ENCODE peak calls at places on chromosomes 4 and X, in eight cellular contexts. Y, F, U, P, V, S, H and M are unnamed samples.

GRCh38 chr4:26052663-26053534 is 138.9 kb downstream of the SMIM20 start:
- DNase-seq in Y (peak; percentile 25), F (no peak), U (no peak), P (no peak), V (no peak), S (no peak), H (no peak), M (no peak)

GRCh38 chr4:26568446-26568994 is 15.4 kb upstream of the TBC1D19 start:
- DNase-seq in Y (no peak), F (peak; percentile 95), U (no peak), P (peak; percentile 56), V (no peak), S (no peak), H (peak; percentile 82), M (peak; percentile 82)

GRCh38 chr4:101651778-101652177 is 138.8 kb upstream of the BANK1 start:
- DNase-seq in Y (no peak), F (no peak), U (no peak), P (no peak), V (no peak), S (peak; percentile 14), H (no peak), M (no peak)

GRCh38 chrX:9804444-9804843 is 18.2 kb downstream of the SHROOM2 start:
- DNase-seq in Y (no peak), F (no peak), U (no peak), P (no peak), V (no peak), S (no peak), H (no peak), M (no peak)

GRCh38 chr4:53021709-53022108 is 159.6 kb downstream of the RASL11B start:
- DNase-seq in Y (no peak), F (no peak), U (no peak), P (no peak), V (no peak), S (no peak), H (no peak), M (no peak)

GRCh38 chr4:41146716-41147506 is 67.4 kb downstream of the APBB2 start:
- DNase-seq in Y (no peak), F (peak; percentile 54), U (peak; percentile 45), P (peak; percentile 50), V (peak; percentile 62), S (no peak), H (no peak), M (peak; percentile 69)

GRCh38 chrX:12898073-12898472 is 8.3 kb upstream of the TLR8 start:
- DNase-seq in Y (no peak), F (no peak), U (no peak), P (no peak), V (no peak), S (no peak), H (no peak), M (no peak)

GRCh38 chrX:45697591-45697990 is 496.9 kb upstream of the DIPK2B start:
- DNase-seq in Y (no peak), F (peak; percentile 90), U (no peak), P (peak; percentile 79), V (no peak), S (no peak), H (no peak), M (peak; percentile 74)

GRCh38 chr4:3496021-3496420 is 32.9 kb downstream of the DOK7 start:
- DNase-seq in Y (no peak), F (no peak), U (no peak), P (no peak), V (peak; percentile 42), S (no peak), H (no peak), M (no peak)

GRCh38 chr4:173499568-173500535 is 30.2 kb downstream of the HAND2 start:
- DNase-seq in Y (no peak), F (no peak), U (peak; percentile 54), P (no peak), V (peak; percentile 74), S (no peak), H (no peak), M (no peak)

GRCh38 chr4:1192091-1192492 is 19.7 kb upstream of the SPON2 start:
- DNase-seq in Y (peak; percentile 68), F (peak; percentile 99), U (no peak), P (peak; percentile 97), V (no peak), S (peak; percentile 91), H (peak; percentile 82), M (peak; percentile 96)

GRCh38 chrX:103211012-103211715 is 3.7 kb upstream of the BEX4 start:
- DNase-seq in Y (peak; percentile 35), F (peak; percentile 34), U (peak; percentile 65), P (peak; percentile 60), V (peak; percentile 83), S (no peak), H (no peak), M (peak; percentile 40)

GRCh38 chr4:40423735-40424134 is 88.6 kb downstream of the CHRNA9 start:
- DNase-seq in Y (no peak), F (peak; percentile 58), U (no peak), P (peak; percentile 49), V (no peak), S (no peak), H (no peak), M (peak; percentile 66)

GRCh38 chr4:1205641-1206298 is 33.4 kb upstream of the SPON2 start:
- DNase-seq in Y (peak; percentile 15), F (no peak), U (peak; percentile 23), P (no peak), V (peak; percentile 31), S (peak; percentile 1), H (no peak), M (no peak)

GRCh38 chrX:146456058-146456457 is 353.5 kb upstream of the CXorf51B start:
- DNase-seq in Y (no peak), F (no peak), U (no peak), P (no peak), V (no peak), S (no peak), H (no peak), M (no peak)

GRCh38 chrX:115260330-115260729 is 26.4 kb upstream of the LRCH2 start:
- DNase-seq in Y (no peak), F (peak; percentile 60), U (no peak), P (no peak), V (no peak), S (no peak), H (peak; percentile 3), M (peak; percentile 49)

GRCh38 chrX:134714633-134715110 is 56.4 kb upstream of the PLAC1 start:
- DNase-seq in Y (no peak), F (no peak), U (no peak), P (no peak), V (no peak), S (no peak), H (no peak), M (no peak)

GRCh38 chr4:55549888-55550287 is 3.2 kb upstream of the CLOCK start:
- DNase-seq in Y (no peak), F (peak; percentile 92), U (no peak), P (peak; percentile 7), V (no peak), S (no peak), H (peak; percentile 66), M (peak; percentile 73)

GRCh38 chr4:55312491-55313101 is 33.4 kb upstream of the SRD5A3 start:
- DNase-seq in Y (peak; percentile 16), F (peak; percentile 58), U (peak; percentile 54), P (peak; percentile 71), V (peak; percentile 63), S (peak; percentile 24), H (no peak), M (peak; percentile 79)

GRCh38 chr4:164023214-164023613 is 528.7 kb downstream of the TMA16 start:
- DNase-seq in Y (no peak), F (no peak), U (no peak), P (no peak), V (no peak), S (no peak), H (no peak), M (no peak)

DNA sequence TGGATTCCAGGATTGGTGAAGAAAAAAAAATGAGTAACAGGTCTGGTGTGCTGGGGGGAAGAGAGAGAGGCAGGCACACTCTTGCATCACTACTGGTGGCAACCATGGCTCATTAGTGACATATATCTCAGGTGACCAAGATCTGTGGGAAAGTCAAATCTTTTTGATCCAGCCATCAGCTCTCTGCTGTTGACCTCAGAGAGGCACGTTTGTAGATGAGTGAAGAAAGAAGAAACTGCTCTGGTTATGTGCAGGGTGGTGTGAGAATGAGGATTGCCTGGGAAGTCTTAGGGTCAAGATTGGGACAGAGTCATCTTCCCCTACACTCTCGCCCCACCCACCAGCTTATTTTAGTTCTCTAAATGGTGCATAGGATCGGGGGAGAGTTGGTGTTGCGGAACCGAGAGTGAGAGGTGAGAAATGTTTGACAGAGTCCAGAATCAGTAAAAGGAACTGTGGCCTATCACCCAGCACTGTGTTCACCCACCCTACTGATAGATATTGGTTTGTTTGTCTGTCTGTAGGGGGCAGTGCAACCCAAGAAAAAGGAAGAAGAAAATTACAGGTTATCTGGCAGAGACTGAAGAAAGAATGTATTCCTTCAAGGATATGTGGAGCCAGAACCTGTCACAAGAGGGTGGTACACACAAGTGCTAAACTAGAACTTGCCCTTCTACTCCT is 21.9 kb downstream of the ARMCX6 start:
- DNase-seq in Y (peak; percentile 27), F (peak; percentile 75), U (peak; percentile 27), P (peak; percentile 83), V (peak; percentile 54), S (no peak), H (no peak), M (peak; percentile 79)
- TF ChIP-seq CTCF in Y (peak; percentile 28), F (peak; percentile 78), U (peak; percentile 76), P (peak; percentile 44), V (peak; percentile 80), S (peak; percentile 57), H (peak; percentile 32), M (peak; percentile 65)

DNA sequence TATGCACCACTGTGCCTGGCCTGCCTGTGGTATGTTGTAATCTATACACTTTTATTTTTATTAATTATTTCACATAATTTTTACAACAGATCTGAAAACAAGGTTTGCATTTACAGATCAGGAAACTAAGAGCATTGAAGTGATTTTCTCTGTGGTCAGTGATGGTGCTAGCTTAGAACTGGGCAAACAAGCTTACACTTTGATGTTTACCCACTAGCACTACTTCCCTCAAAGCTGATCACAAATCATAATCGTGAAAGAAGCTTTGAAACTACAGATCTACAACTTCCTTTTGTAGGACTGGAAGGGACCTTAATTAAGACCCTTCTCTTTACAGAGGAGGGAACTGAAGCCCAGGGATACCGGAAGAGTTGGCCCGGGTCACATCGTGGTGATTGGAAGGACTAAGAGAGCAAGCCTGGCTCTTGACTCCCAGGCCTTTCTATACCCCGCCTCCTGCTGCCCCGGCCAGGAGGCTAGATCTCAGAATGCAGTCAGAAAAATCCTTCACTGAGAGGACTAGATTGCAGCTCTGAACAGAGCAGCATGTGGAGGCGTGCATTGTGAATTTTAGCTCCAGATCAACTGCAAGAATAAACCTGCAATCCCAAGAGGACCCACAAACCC is 93.7 kb upstream of the ZNF827 start:
- DNase-seq in Y (no peak), F (no peak), U (peak; percentile 44), P (no peak), V (peak; percentile 63), S (no peak), H (no peak), M (no peak)
- TF ChIP-seq CTCF in Y (no peak), F (no peak), U (no peak), P (no peak), V (no peak), S (no peak), H (no peak), M (no peak)

GRCh38 chrX:16578218-16578617 is 71.7 kb upstream of the S100G start:
- DNase-seq in Y (no peak), F (peak; percentile 73), U (peak; percentile 61), P (peak; percentile 20), V (peak; percentile 75), S (no peak), H (no peak), M (peak; percentile 67)
- TF ChIP-seq CTCF in Y (no peak), F (no peak), U (peak; percentile 37), P (no peak), V (peak; percentile 50), S (no peak), H (no peak), M (peak; percentile 11)

GRCh38 chr4:8158710-8159521 is at the start of gene ABLIM2:
- DNase-seq in Y (peak; percentile 99), F (peak; percentile 96), U (peak; percentile 98), P (peak; percentile 99), V (peak; percentile 99), S (peak; percentile 97), H (peak; percentile 75), M (peak; percentile 97)
- TF ChIP-seq CTCF in Y (no peak), F (no peak), U (no peak), P (no peak), V (no peak), S (no peak), H (no peak), M (no peak)